ENCODE peak calls at places on chromosomes 7 and 10, in nine cellular contexts. J is aorta; F is fibroblast of lung; M is effector memory CD4-positive, alpha-beta T cell; U is CD8-positive, alpha-beta T cell; B is SK-N-SH; K is adrenal gland; Y is thyroid gland; A is cardiac muscle cell. S is an unnamed sample.

GRCh38 chr7:125563557-125563956 is 633.9 kb upstream of the POT1 start:
- DNase-seq in B (no peak), J (no peak), F (no peak), M (no peak), U (no peak), A (no peak), K (no peak), Y (no peak), S (no peak)

GRCh38 chr10:66833861-66834260 is 92.0 kb upstream of the LRRTM3 start:
- DNase-seq in K (no peak), M (no peak), F (peak; percentile 43), Y (no peak), B (no peak), J (no peak), A (no peak), U (no peak), S (no peak)

GRCh38 chr10:118101501-118101900 is 54.8 kb upstream of the RAB11FIP2 start:
- DNase-seq in Y (no peak), K (no peak), F (peak; percentile 63), B (no peak), A (no peak), J (no peak), M (no peak), U (no peak), S (no peak)

GRCh38 chr7:126702242-126703016 is 550.3 kb downstream of the GRM8 start:
- DNase-seq in Y (no peak), M (no peak), A (no peak), J (no peak), U (no peak), F (peak; percentile 89), B (no peak), K (no peak), S (no peak)

GRCh38 chr10:58666024-58666423 is 153.4 kb downstream of the BICC1 start:
- DNase-seq in Y (peak; percentile 54), B (no peak), A (no peak), U (no peak), J (no peak), K (peak; percentile 57), F (peak; percentile 45), M (no peak), S (no peak)

GRCh38 chr7:149228831-149229471 is 10.5 kb upstream of the ZNF212 start:
- DNase-seq in U (no peak), Y (no peak), J (no peak), K (no peak), M (no peak), F (no peak), B (no peak), A (no peak), S (no peak)

GRCh38 chr7:45469103-45469502 is 105.1 kb upstream of the ADCY1 start:
- DNase-seq in M (no peak), Y (no peak), J (no peak), K (no peak), U (no peak), F (peak; percentile 77), B (no peak), A (no peak), S (no peak)

GRCh38 chr7:74002474-74003017 is 25.4 kb upstream of the ELN start:
- DNase-seq in F (peak; percentile 86), U (no peak), A (no peak), K (peak; percentile 58), M (no peak), J (peak; percentile 93), Y (no peak), B (no peak), S (no peak)

GRCh38 chr10:16497911-16498310 is 23.8 kb downstream of the C1QL3 start:
- DNase-seq in K (no peak), M (no peak), B (no peak), F (no peak), Y (no peak), A (no peak), J (no peak), U (no peak), S (no peak)

GRCh38 chr7:44264221-44264956 is 61.0 kb downstream of the CAMK2B start:
- DNase-seq in K (peak; percentile 67), Y (no peak), J (no peak), A (no peak), B (peak; percentile 89), F (no peak), U (no peak), M (no peak), S (no peak)

GRCh38 chr10:68106656-68107055 is 2.6 kb upstream of the MYPN start:
- DNase-seq in M (no peak), Y (no peak), J (no peak), K (no peak), U (no peak), A (no peak), F (peak; percentile 98), B (no peak), S (no peak)

GRCh38 chr7:155590215-155591023 is 44.1 kb upstream of the CNPY1 start:
- DNase-seq in A (peak; percentile 45), U (no peak), Y (no peak), B (peak; percentile 72), F (peak; percentile 59), M (no peak), K (peak; percentile 86), J (peak; percentile 70), S (no peak)

GRCh38 chr10:72075184-72076115 is 12.9 kb downstream of the SPOCK2 start:
- DNase-seq in J (peak; percentile 56), M (no peak), A (no peak), K (no peak), Y (no peak), F (no peak), B (no peak), U (no peak), S (no peak)

GRCh38 chr10:131677671-131678070 is 223.1 kb upstream of the PPP2R2D start:
- DNase-seq in K (no peak), U (no peak), M (no peak), B (no peak), J (no peak), A (no peak), Y (no peak), F (no peak), S (no peak)

GRCh38 chr7:114843102-114843501 is 78.8 kb upstream of the MDFIC start:
- DNase-seq in J (no peak), K (no peak), A (no peak), B (no peak), Y (no peak), U (no peak), F (no peak), M (no peak), S (no peak)

GRCh38 chr7:94311545-94311944 is 83.2 kb upstream of the COL1A2 start:
- DNase-seq in M (no peak), B (no peak), A (no peak), U (no peak), J (no peak), K (no peak), Y (no peak), F (no peak), S (no peak)
- H3K9me3 ChIP-seq in M (no peaks in the 10 kb centered on the region), B (no peaks in the 10 kb centered on the region), A (no peaks in the 10 kb centered on the region), U (no peaks in the 10 kb centered on the region), J (no peaks in the 10 kb centered on the region), K (no peaks in the 10 kb centered on the region), Y (no peaks in the 10 kb centered on the region), F (no peaks in the 10 kb centered on the region), S (no peaks in the 10 kb centered on the region)

DNA sequence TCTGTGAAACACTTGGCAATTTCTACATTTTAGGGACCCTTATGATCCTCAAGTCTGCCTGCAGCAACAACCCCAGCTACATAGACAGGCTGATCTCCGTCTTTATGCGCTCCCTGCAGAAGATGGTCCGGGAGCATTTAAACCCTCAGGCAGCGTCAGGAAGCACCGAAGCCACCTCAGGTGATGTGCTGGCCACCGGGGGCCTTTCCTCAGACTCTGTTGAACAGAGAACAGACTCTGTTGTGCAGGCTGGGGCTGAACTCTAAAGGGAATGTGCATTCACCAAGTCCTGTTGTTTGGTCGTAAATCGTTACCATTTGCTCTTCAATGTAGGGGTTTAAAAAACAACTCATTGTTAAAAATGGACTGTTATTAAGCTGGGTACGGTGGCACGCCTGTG is 86.3 kb downstream of the TRRAP start:
- DNase-seq in B (no peak), F (no peak), J (no peak), K (no peak), U (no peak), Y (no peak), A (no peak), M (no peak), S (no peak)
- H3K36me3 ChIP-seq in B (peaks cover 85% of the 10 kb centered on the region), F (peaks cover 34% of the 10 kb centered on the region), J (peaks cover 9% of the 10 kb centered on the region), K (peaks cover 97% of the 10 kb centered on the region), U (peaks cover 74% of the 10 kb centered on the region), Y (peaks cover 74% of the 10 kb centered on the region), A (peaks cover 87% of the 10 kb centered on the region), M (peaks cover 88% of the 10 kb centered on the region), S (peaks cover 87% of the 10 kb centered on the region)

DNA sequence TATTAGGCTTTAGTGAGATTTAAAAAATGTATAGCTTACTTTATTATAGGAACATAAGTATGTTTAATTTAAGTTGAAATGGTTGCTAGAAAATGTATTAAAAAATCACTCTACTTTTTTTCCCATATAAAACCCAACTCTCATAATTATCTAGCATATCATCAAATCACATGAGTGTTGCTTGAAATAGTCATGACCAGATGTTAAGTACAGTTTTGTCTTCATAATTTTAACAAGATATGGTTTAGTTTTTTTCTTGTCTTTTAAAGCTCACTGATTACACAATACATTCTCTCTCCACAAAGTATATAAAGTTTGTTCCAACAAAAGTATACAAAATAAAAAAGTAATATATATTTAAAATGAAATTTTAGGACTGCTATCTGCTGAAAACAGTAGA is 82.8 kb downstream of the HGF start:
- DNase-seq in Y (no peak), A (no peak), J (no peak), K (no peak), U (no peak), F (no peak), B (no peak), M (no peak), S (no peak)
- H3K27ac ChIP-seq in Y (no peak overlapping the region), A (no peak overlapping the region), J (no peak overlapping the region), K (no peak overlapping the region), U (no peak overlapping the region), F (no peak overlapping the region), B (no peak overlapping the region), M (no peak overlapping the region), S (no peak overlapping the region)

GRCh38 chr7:158314394-158314793 is 273.2 kb downstream of the PTPRN2 start:
- DNase-seq in F (no peak), Y (no peak), M (no peak), K (no peak), J (no peak), B (no peak), U (no peak), A (no peak), S (peak; percentile 18)

GRCh38 chr7:158312789-158313188 is 274.8 kb downstream of the PTPRN2 start:
- DNase-seq in J (no peak), B (no peak), Y (no peak), M (no peak), A (no peak), U (no peak), K (no peak), F (no peak), S (peak; percentile 28)

GRCh38 chr7:158315881-158316280 is 271.7 kb downstream of the PTPRN2 start:
- DNase-seq in U (no peak), J (no peak), A (no peak), B (no peak), Y (no peak), K (no peak), F (no peak), M (no peak), S (peak; percentile 38)

GRCh38 chr7:158315326-158315725 is 272.3 kb downstream of the PTPRN2 start:
- DNase-seq in F (no peak), Y (no peak), K (no peak), M (no peak), U (no peak), A (no peak), J (no peak), B (no peak), S (peak; percentile 36)

DNA sequence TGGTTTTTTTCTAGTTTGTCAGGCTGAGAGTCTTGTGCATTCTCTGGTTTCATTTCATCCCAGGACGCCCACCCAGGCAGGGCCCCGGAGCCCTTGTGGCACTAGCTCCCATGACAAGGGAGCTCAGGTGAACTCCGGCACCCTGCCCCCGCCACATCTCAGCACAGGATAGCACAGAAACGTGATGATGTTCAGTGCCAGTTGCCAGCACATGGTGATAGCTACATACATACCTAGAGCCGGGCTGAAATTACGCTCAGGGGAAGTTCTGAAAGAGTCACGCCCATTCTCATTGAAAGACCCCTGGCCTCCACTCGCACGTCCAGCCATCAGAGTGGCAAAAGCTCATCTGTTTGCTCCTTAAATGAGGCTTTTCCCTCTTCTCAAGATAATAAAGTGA is 273.7 kb downstream of the PTPRN2 start:
- DNase-seq in Y (no peak), K (no peak), F (no peak), M (no peak), A (no peak), U (no peak), B (no peak), J (no peak), S (peak; percentile 49)
- H3K9me3 ChIP-seq in Y (no peaks in the 10 kb centered on the region), K (no peaks in the 10 kb centered on the region), F (peaks cover 2% of the 10 kb centered on the region), M (no peaks in the 10 kb centered on the region), A (no peaks in the 10 kb centered on the region), U (no peaks in the 10 kb centered on the region), B (peaks cover 3% of the 10 kb centered on the region), J (peaks cover 3% of the 10 kb centered on the region), S (no peaks in the 10 kb centered on the region)